ENCODE peak calls at places on chromosomes 6 and 20, in four cellular contexts. L is neural crest cell, D is cardiac muscle cell, W is heart right ventricle. J is an unnamed sample.

GRCh38 chr6:106630366-106630765 is 988 bp downstream of the QRSL1 start:
- DNase-seq in L (no peak), D (no peak), W (no peak), J (no peak)

GRCh38 chr6:16592550-16592892 is 168.7 kb downstream of the ATXN1 start:
- DNase-seq in W (no peak), D (no peak), L (no peak), J (no peak)

GRCh38 chr6:154509421-154510143 is 903 bp downstream of the CNKSR3 start:
- DNase-seq in W (no peak), D (peak; percentile 63), L (peak; percentile 25), J (peak; percentile 54)

GRCh38 chr20:17381701-17382100 is 149.5 kb downstream of the BFSP1 start:
- DNase-seq in D (no peak), L (no peak), W (no peak), J (no peak)

GRCh38 chr20:23047738-23048214 is 1.7 kb downstream of the THBD start:
- DNase-seq in W (peak; percentile 22), D (no peak), L (no peak), J (no peak)

GRCh38 chr6:72554203-72554564 is 67.7 kb upstream of the KCNQ5 start:
- DNase-seq in W (no peak), L (no peak), D (no peak), J (no peak)

GRCh38 chr6:31725502-31726350 is 2.6 kb downstream of the MPIG6B start:
- DNase-seq in W (no peak), D (no peak), L (no peak), J (no peak)

GRCh38 chr20:164618-165017 is 7.4 kb downstream of the DEFB127 start:
- DNase-seq in L (no peak), D (no peak), W (no peak), J (no peak)

GRCh38 chr6:43972915-43973304 is 154.3 kb downstream of the MRPL14 start:
- DNase-seq in L (no peak), D (no peak), W (peak; percentile 79), J (no peak)

GRCh38 chr6:31474871-31475286 is 23.1 kb upstream of the MICB start:
- DNase-seq in D (no peak), L (no peak), W (no peak), J (peak; percentile 30)

GRCh38 chr20:43968341-43968740 is 53.7 kb downstream of the TOX2 start:
- DNase-seq in W (no peak), D (no peak), L (no peak), J (no peak)

GRCh38 chr6:170207586-170207985 is 83.3 kb downstream of the DLL1 start:
- DNase-seq in D (no peak), L (no peak), W (no peak), J (no peak)

GRCh38 chr6:89941031-89941775 is 46.9 kb downstream of the GJA10 start:
- DNase-seq in D (no peak), L (peak; percentile 20), W (no peak), J (no peak)

GRCh38 chr6:138857792-138858191 is 61.9 kb downstream of the ECT2L start:
- DNase-seq in W (no peak), D (no peak), L (no peak), J (no peak)

GRCh38 chr20:11814276-11814675 is 103.4 kb upstream of the BTBD3 start:
- DNase-seq in D (no peak), L (no peak), W (no peak), J (no peak)

GRCh38 chr20:19942611-19943010 is 74.6 kb upstream of the NAA20 start:
- DNase-seq in D (no peak), W (no peak), L (no peak), J (no peak)

GRCh38 chr20:40087496-40087895 is 601.5 kb downstream of the MAFB start:
- DNase-seq in D (no peak), W (no peak), L (no peak), J (no peak)

GRCh38 chr6:131293472-131293911 is 158.2 kb downstream of the AKAP7 start:
- DNase-seq in D (no peak), L (no peak), W (no peak), J (no peak)

GRCh38 chr6:144397141-144397540 is 112.0 kb downstream of the UTRN start:
- DNase-seq in D (no peak), W (no peak), L (no peak), J (no peak)

DNA sequence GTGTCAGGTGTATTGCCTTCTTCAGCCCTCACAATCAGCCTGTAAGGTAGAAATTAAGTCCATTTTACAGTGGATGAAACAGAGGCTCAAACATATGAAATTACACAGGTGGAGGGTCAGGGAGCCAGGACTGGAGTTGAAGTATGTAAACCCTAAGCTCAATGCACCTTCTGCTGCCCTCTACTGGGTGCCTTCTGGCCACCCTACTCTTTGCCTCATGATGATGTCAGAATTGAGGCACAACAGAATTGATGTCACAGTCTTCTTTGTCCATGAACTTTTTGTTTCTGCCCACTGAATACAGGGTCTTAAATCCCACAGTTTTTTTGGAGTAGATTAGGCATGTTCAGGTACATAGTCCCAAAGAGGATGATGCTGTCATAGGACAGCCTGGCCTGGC is 400.8 kb upstream of the CHD6 start:
- DNase-seq in D (no peak), L (no peak), W (no peak), J (no peak)
- TF ChIP-seq CTCF in D (no peak), L (peak; percentile 38), W (no peak), J (no peak)

GRCh38 chr6:1607557-1608221 is 2.0 kb upstream of the FOXC1 start:
- DNase-seq in D (no peak), W (no peak), L (no peak), J (peak; percentile 68)
- TF ChIP-seq CTCF in D (no peak), W (no peak), L (no peak), J (no peak)

GRCh38 chr6:136115941-136116340 is 134.2 kb downstream of the MTFR2 start:
- DNase-seq in L (no peak), W (no peak), D (no peak), J (no peak)

GRCh38 chr6:136123464-136123863 is 126.6 kb downstream of the MTFR2 start:
- DNase-seq in W (no peak), L (no peak), D (no peak), J (no peak)

GRCh38 chr6:136117081-136117480 is 133.0 kb downstream of the MTFR2 start:
- DNase-seq in L (no peak), W (no peak), D (no peak), J (no peak)

GRCh38 chr6:136114661-136115060 is 135.4 kb downstream of the MTFR2 start:
- DNase-seq in L (no peak), D (no peak), W (no peak), J (no peak)

DNA sequence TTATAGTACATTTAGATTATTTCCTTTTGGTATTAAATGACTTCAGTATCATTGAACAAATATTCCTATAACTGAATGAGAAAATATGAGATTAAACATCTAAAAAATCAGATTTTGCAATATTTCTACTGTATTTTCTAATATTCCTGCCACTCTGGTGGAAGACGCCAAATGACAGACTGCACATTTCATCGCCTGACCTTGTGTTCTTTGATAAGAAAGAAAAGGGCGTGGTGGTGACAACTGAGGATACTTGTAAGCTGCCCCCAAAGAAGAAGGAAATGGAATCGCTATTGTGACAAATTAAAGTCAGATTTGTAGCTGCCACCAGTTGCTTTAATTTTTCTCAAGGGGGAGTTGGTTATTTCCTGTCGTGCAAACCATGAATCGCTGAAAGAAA is 131.3 kb downstream of the MTFR2 start:
- DNase-seq in W (no peak), L (no peak), D (no peak), J (no peak)
- TF ChIP-seq CTCF in W (no peak), L (no peak), D (no peak), J (no peak)

DNA sequence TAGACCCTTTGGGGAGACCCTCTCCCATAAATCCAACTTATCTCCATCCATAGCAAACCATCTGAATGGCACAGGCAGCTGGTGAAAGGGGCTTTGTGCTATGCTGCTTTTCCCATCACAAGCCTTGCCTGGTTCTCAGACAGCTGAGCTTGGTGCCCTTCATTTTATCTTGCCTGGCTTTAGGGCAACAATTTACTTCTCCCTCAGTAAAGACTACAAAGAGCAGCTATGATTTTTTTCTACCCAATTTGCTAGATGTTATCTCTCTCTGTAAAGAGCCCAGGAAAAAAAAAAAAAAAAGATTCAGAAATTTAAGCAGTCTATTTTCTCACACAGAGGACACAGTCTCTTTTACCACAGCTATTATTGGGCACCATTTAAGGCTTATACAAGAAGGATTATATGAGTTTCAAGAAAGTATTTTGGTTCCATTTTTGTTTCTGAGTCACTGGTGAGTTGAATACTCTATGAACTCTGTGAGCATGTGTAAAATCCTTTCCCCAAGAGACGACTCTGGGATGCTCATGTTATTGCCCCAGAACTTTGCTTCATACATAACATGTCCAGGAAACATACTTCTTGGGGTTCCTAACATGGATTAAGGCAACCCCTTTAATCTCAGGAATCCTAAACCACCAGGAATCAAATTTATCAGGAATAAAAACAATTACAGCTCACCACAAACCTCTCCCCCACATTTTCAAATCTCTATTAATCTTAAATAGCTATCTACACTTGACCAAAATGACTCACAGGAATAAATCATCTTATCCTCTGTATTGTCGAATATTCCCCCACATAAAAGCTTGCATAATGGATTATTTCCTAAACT is 117.3 kb upstream of the COL21A1 start:
- DNase-seq in L (no peak), D (no peak), W (no peak), J (no peak)
- TF ChIP-seq CTCF in L (no peak), D (no peak), W (no peak), J (no peak)

DNA sequence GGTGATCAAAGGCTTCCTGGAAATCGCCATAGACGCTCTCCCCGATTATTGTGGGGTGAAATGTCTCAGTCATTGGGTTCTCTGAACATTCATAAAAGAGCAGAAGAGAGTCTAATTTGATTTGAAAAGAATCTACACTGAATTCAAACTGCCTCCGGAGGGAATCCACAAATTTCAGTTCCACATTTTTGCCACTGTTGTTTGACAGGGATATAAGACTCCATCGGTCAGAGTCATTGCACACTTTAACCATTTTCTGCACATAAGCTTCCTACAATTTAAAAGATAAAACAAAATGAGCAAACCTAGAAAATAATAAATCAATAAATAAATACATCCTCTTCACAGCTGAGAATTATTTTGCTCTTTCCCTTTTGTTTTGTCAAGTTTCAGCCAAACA is 2.3 kb downstream of the TENT5A start:
- DNase-seq in D (no peak), L (no peak), W (no peak), J (no peak)
- TF ChIP-seq CTCF in D (no peak), L (no peak), W (no peak), J (no peak)

DNA sequence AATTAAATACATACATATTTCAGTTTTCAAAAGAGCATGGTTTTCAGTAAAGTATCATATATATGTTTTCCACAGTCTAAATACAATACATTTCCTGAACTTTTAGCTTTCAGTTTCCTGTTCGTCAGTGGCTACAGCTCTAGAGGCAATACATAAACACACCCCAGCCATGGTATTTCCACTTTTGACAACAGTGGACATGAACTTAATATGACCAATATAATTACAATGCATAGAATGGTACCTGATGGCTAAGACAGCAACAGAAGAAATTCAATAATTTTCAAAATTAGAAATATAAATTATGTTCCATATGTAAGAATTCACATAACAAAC is 19.3 kb downstream of the FKBP5 start:
- DNase-seq in W (no peak), D (no peak), L (no peak), J (no peak)
- TF ChIP-seq CTCF in W (no peak), D (no peak), L (no peak), J (no peak)

DNA sequence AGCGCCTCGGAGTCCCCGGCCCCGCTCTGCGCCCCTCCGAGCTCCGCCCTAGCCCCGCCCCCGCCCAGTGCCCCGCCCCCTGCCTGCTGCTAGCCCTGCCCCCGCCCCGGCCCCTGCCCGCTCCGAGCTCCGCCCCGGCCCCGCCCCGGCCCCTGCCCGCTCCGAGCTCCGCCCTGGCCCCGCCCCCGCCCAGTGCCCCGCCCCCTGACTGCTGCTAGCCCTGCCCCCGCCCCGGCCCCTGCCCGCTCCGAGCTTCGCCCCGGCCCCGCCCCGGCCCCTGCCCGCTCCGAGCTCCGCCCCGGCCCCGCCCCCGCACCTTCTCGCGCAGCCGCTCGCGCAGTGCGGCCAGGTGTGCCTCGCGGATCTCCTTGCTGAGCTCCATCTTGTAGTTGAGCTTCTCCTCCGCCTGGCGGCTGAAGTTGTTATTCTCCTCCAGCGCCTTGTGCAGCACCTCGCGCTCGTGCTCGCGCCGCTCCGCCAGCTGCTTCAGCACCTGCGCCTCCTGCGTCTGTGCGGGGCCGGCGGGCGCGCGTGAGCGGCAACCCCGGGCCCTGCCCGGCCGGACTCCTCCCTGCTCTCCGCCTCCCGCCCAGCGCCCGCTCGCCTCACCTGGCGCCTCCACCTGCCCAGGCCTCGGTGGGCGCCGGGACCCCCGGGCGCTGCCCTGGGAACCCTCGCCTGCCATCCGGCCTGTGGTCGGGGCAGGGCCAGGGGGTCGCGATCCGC is 11.3 kb downstream of the STMN3 start:
- DNase-seq in W (peak; percentile 86), D (peak; percentile 92), L (peak; percentile 73), J (peak; percentile 97)
- TF ChIP-seq CTCF in W (peak; percentile 16), D (peak; percentile 17), L (peak; percentile 64), J (peak; percentile 15)